ENCODE peak calls at places on chromosomes 1 and 21, in four cellular contexts. U is astrocyte of the cerebellum, N is BJ, V is endothelial cell. B is an unnamed sample.

GRCh38 chr21:17753736-17754135 is 65.4 kb downstream of the C21orf91 start:
- DNase-seq in U (no peak), N (no peak), V (no peak), B (no peak)

GRCh38 chr1:223720987-223721591 is 8.8 kb downstream of the CAPN2 start:
- DNase-seq in U (no peak), N (peak), V (no peak), B (peak)

GRCh38 chr1:181135462-181135781 is 46.9 kb downstream of the IER5 start:
- DNase-seq in U (no peak), N (no peak), V (no peak), B (no peak)

GRCh38 chr1:40932004-40932403 is 47.5 kb upstream of the CTPS1 start:
- DNase-seq in U (no peak), N (no peak), V (no peak), B (no peak)

GRCh38 chr1:54401799-54402198 is 4.4 kb downstream of the SSBP3 start:
- DNase-seq in U (no peak), N (no peak), V (no peak), B (no peak)

GRCh38 chr1:15972409-15972808 is 3.5 kb downstream of the ZBTB17 start:
- DNase-seq in U (no peak), N (no peak), V (no peak), B (no peak)

GRCh38 chr1:199982606-199983005 is 44.9 kb upstream of the NR5A2 start:
- DNase-seq in U (no peak), N (no peak), V (no peak), B (no peak)

GRCh38 chr1:59218521-59219236 is 78.2 kb upstream of the FGGY start:
- DNase-seq in U (no peak), N (no peak), V (no peak), B (peak)

GRCh38 chr1:86764523-86764922 is 60.1 kb downstream of the SH3GLB1 start:
- DNase-seq in U (no peak), N (no peak), V (no peak), B (no peak)

GRCh38 chr1:178093958-178094751 is at the start of gene RASAL2:
- DNase-seq in U (peak), N (no peak), V (peak), B (no peak)

GRCh38 chr1:115976062-115976899 is at the start of gene SLC22A15:
- DNase-seq in U (no peak), N (no peak), V (peak), B (no peak)

GRCh38 chr1:171865106-171865505 is 23.8 kb downstream of the DNM3 start:
- DNase-seq in U (no peak), N (no peak), V (no peak), B (no peak)

GRCh38 chr1:157105988-157106812 is 6.6 kb upstream of the ETV3L start:
- DNase-seq in U (peak), N (peak), V (no peak), B (peak)

GRCh38 chr1:38516560-38516959 is 343.0 kb downstream of the RRAGC start:
- DNase-seq in U (no peak), N (no peak), V (no peak), B (no peak)

GRCh38 chr1:184906771-184907170 is 67.5 kb downstream of the NIBAN1 start:
- DNase-seq in U (no peak), N (no peak), V (no peak), B (no peak)

GRCh38 chr21:44304041-44304738 is 4.3 kb downstream of the PFKL start:
- DNase-seq in U (no peak), N (no peak), V (no peak), B (no peak)

GRCh38 chr1:50343323-50343722 is 79.9 kb downstream of the DMRTA2 start:
- DNase-seq in U (no peak), N (no peak), V (no peak), B (no peak)

GRCh38 chr1:1806890-1807289 is 28.6 kb upstream of the NADK start:
- DNase-seq in U (no peak), N (no peak), V (no peak), B (no peak)

GRCh38 chr1:57678138-57678537 is 254.3 kb upstream of the DAB1 start:
- DNase-seq in U (no peak), N (no peak), V (no peak), B (no peak)

GRCh38 chr21:46211376-46211775 is 17.2 kb downstream of the LSS start:
- DNase-seq in U (no peak), N (no peak), V (no peak), B (no peak)

GRCh38 chr1:152167835-152168534 is 9.0 kb upstream of the RPTN start:
- DNase-seq in U (peak), N (peak), V (no peak), B (no peak)

GRCh38 chr1:13754510-13755103 is 54.6 kb downstream of the PRDM2 start:
- DNase-seq in U (no peak), N (no peak), V (no peak), B (no peak)

GRCh38 chr1:180630408-180631196 is 1.2 kb upstream of the XPR1 start:
- DNase-seq in U (no peak), N (no peak), V (no peak), B (no peak)

GRCh38 chr21:45060089-45060488 is 14.3 kb upstream of the ADARB1 start:
- DNase-seq in U (no peak), N (no peak), V (no peak), B (no peak)

GRCh38 chr1:234958702-234959649 is 169.7 kb downstream of the TOMM20 start:
- DNase-seq in U (no peak), N (no peak), V (no peak), B (no peak)

GRCh38 chr1:196861429-196861828 is 26.4 kb upstream of the CFHR4 start:
- DNase-seq in U (no peak), N (no peak), V (no peak), B (no peak)

GRCh38 chr1:58992643-58993042 is 208.8 kb upstream of the JUN start:
- DNase-seq in U (no peak), N (no peak), V (no peak), B (no peak)

GRCh38 chr1:9422921-9423505 is 116.3 kb upstream of the SLC25A33 start:
- DNase-seq in U (no peak), N (no peak), V (no peak), B (no peak)

GRCh38 chr1:96234299-96234698 is 487.3 kb upstream of the PTBP2 start:
- DNase-seq in U (no peak), N (no peak), V (no peak), B (no peak)

DNA sequence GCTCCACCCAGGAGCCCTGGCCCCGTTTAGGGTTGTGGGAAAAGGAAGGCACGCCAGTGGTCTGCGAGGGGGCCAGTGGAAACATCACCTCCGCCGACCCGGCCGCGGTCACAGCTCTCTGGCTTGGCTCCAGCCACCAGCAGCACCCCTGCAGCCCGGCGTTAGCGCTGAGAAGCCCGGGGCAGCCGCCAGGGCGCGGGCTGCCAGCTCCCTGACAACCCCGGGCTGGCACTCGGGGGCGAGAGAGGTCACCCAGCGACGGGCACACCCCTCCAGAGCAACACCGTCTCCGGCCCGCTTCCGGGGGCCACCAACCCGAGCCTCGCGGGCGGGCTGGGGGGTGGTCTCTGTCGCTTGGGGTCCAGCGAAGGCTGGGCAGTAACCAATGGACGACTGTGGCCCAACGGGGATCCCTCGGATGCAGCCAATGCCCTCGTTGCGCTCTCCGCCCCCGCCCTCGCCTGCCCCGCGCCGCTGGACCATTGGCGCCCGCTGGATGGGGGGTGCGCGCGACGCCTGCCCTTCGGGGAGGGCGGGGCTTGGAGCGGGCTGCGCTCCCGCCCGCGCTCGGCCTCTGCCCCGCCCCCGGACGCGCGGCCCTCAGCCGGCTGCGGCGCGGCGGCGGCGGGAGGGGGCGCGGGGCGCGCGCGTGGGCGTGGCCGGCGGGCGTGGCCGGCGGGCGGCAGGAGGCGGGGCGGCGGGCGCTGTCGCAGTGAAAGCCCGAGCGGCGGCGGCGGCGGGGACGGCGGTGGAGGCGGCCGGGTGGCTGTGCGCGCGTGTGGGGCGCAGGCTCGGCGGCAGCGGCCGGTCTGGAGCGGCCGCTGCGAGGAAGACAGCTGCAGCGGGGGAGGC is at the start of gene MAN1C1:
- DNase-seq in U (peak), N (no peak), V (peak), B (peak)
- TF ChIP-seq CTCF in U (peak), N (peak), V (peak), B (peak)

GRCh38 chr1:176744142-176744541 is 281.2 kb downstream of the PAPPA2 start:
- DNase-seq in U (no peak), N (no peak), V (no peak), B (no peak)

GRCh38 chr1:176741181-176741580 is 278.2 kb downstream of the PAPPA2 start:
- DNase-seq in U (no peak), N (no peak), V (no peak), B (no peak)

GRCh38 chr1:176745945-176746344 is 283.0 kb downstream of the PAPPA2 start:
- DNase-seq in U (no peak), N (no peak), V (no peak), B (no peak)
- TF ChIP-seq CTCF in U (peak), N (peak), V (no peak), B (no peak)

DNA sequence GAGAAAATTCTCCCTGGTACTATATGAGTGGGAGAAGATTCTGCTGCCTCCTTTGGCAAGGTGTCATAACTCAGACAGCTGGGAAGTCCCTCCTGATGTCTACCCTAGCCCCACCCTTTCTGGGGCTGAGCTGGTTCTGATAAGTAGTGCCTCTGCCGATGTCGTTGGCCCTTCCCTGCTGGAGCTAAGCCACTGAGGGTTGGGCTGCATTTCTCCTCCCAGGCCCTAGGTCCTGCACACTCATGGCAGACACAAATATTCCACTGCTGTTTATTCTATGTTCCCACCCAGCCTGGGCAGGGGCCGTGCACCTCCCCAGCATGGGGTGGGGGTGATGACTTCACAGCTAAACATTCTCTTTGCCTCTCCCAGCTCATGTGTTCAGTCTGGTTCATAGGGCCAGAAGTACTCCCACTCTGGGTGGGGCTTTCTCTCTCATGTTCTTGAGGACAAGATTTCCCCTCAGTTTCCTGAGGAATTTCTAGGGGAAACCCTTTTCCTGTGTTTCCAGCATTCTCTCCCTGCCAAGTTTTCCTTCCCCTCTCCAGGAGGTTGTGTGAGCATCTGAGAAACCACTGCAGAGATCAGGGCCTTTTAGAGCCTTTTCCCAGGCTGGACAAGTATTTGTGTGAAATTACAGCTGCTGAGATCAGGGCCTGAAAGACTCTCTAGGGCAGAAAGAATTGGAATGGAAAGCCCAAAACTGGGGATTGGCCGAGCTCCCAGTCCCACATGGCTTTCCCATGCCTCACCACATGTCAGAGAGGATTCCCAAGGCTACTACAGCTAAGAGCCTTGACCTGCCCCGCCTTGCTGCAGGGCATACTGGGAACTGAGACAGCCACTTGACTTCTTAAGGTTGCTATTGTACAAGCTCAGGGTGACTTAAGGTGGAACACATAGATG is 66.2 kb downstream of the ATP2B4 start:
- DNase-seq in U (peak), N (peak), V (no peak), B (peak)
- TF ChIP-seq CTCF in U (no peak), N (no peak), V (no peak), B (no peak)

GRCh38 chr1:25676488-25676887 is 59.9 kb downstream of the MAN1C1 start:
- DNase-seq in U (no peak), N (no peak), V (no peak), B (no peak)

GRCh38 chr1:25675729-25676476 is 59.3 kb downstream of the MAN1C1 start:
- DNase-seq in U (no peak), N (no peak), V (no peak), B (no peak)

GRCh38 chr1:25672763-25673409 is 56.3 kb downstream of the MAN1C1 start:
- DNase-seq in U (no peak), N (no peak), V (no peak), B (no peak)

GRCh38 chr1:25673456-25673855 is 56.9 kb downstream of the MAN1C1 start:
- DNase-seq in U (no peak), N (no peak), V (no peak), B (no peak)

DNA sequence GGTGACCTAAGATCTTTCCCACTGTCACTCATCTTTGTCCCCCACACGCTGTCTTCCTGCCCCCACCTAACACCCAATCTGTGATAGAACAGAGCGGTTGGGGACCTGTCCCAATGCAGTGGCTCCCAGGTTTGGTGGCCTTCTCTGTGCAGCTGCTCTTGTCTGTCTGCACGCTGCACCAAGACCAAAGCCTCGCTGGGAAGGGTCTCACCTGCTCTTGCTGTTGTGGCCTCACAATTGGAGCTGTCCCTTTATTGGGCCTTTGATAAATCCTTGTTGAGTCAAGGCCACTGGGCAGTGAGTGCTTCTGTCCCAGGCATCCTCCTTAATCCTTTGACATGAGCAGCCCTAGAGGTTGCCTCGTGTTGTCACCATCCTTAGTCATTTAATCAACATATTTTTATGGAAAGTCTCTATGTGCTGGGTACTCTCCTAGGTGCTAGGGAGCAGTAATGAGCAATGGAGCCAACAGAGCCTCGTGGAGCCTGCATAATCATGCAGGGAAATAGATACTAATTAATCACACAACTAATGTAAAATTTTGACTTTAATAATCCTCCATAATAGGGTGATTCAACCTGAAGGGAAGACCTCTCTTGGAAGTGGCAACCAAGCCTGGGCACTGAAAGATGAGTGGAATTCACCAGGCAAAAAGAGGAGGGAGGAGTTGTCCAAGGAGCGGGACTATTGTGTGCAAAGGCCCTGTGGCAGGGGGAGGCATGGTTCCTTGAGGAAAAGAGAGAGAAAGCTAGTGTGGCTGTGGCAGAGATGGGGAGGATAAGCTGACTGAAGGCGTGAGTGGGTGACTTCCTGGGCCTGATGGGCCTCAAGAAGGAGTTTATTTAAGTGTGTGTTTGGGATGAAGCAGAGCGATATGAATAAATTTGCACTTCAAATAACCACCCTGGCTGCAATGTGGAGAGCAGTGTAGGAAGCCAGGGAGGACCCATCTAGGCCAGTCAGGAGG is 57.7 kb downstream of the MAN1C1 start:
- DNase-seq in U (no peak), N (no peak), V (no peak), B (no peak)
- TF ChIP-seq CTCF in U (no peak), N (no peak), V (no peak), B (no peak)

B was measured in AG04450.